ENCODE peak calls at places on chromosome 12, in six cellular contexts. E is mucosa of descending colon, Y is right cardiac atrium, M is K562, U is lung, D is ovary. C is an unnamed sample.

GRCh38 chr12:49547090-49547690 is 8.4 kb downstream of the KCNH3 start:
- DNase-seq in E (no peak), Y (no peak), M (no peak), U (no peak), D (no peak), C (no peak)

GRCh38 chr12:89513544-89513943 is 11.1 kb downstream of the GALNT4 start:
- DNase-seq in E (no peak), Y (no peak), M (no peak), U (no peak), D (no peak), C (no peak)

GRCh38 chr12:74322792-74323191 is 214.8 kb upstream of the ATXN7L3B start:
- DNase-seq in E (no peak), Y (no peak), M (no peak), U (no peak), D (no peak), C (no peak)

GRCh38 chr12:56922032-56922431 is 12.2 kb downstream of the SDR9C7 start:
- DNase-seq in E (no peak), Y (no peak), M (no peak), U (no peak), D (no peak), C (no peak)

GRCh38 chr12:104473374-104473983 is 16.7 kb downstream of the CHST11 start:
- DNase-seq in E (no peak), Y (no peak), M (no peak), U (no peak), D (no peak), C (no peak)

GRCh38 chr12:5556033-5556614 is 124.2 kb downstream of the NTF3 start:
- DNase-seq in E (peak; percentile 32), Y (no peak), M (peak; percentile 56), U (no peak), D (no peak), C (no peak)

GRCh38 chr12:47686645-47687240 is 19.1 kb downstream of the RPAP3 start:
- DNase-seq in E (no peak), Y (no peak), M (peak; percentile 22), U (no peak), D (no peak), C (peak; percentile 57)

GRCh38 chr12:67271976-67272375 is 2.8 kb downstream of the CAND1 start:
- DNase-seq in E (no peak), Y (no peak), M (no peak), U (no peak), D (no peak), C (no peak)

GRCh38 chr12:99093166-99093565 is 448.1 kb downstream of the APAF1 start:
- DNase-seq in E (no peak), Y (no peak), M (no peak), U (no peak), D (no peak), C (no peak)

GRCh38 chr12:88258396-88258795 is 116.3 kb downstream of the TMTC3 start:
- DNase-seq in E (no peak), Y (no peak), M (no peak), U (no peak), D (no peak), C (no peak)

GRCh38 chr12:14839262-14839661 is 4.1 kb downstream of the ART4 start:
- DNase-seq in E (no peak), Y (no peak), M (no peak), U (no peak), D (no peak), C (no peak)

GRCh38 chr12:112828534-112828933 is 37.0 kb downstream of the RPH3A start:
- DNase-seq in E (no peak), Y (no peak), M (no peak), U (no peak), D (no peak), C (no peak)

GRCh38 chr12:113230315-113231274 is 9.3 kb downstream of the TPCN1 start:
- DNase-seq in E (no peak), Y (no peak), M (no peak), U (no peak), D (no peak), C (peak; percentile 46)

GRCh38 chr12:3315201-3315661 is 175.8 kb upstream of the PRMT8 start:
- DNase-seq in E (peak; percentile 16), Y (peak; percentile 87), M (no peak), U (peak; percentile 45), D (peak; percentile 82), C (no peak)

GRCh38 chr12:75735853-75736252 is 224.4 kb upstream of the KRR1 start:
- DNase-seq in E (no peak), Y (no peak), M (no peak), U (no peak), D (no peak), C (no peak)

GRCh38 chr12:81644503-81644902 is 114.6 kb downstream of the PPFIA2 start:
- DNase-seq in E (peak; percentile 9), Y (no peak), M (no peak), U (no peak), D (no peak), C (peak; percentile 67)

GRCh38 chr12:45051490-45052105 is 699 bp upstream of the DBX2 start:
- DNase-seq in E (no peak), Y (no peak), M (no peak), U (no peak), D (no peak), C (no peak)

GRCh38 chr12:106254724-106255123 is 6.9 kb upstream of the CKAP4 start:
- DNase-seq in E (no peak), Y (no peak), M (no peak), U (no peak), D (no peak), C (peak; percentile 42)

GRCh38 chr12:111868676-111869588 is 26.9 kb downstream of the MAPKAPK5 start:
- DNase-seq in E (no peak), Y (no peak), M (no peak), U (no peak), D (no peak), C (no peak)

GRCh38 chr12:46519407-46519806 is 146.8 kb upstream of the SLC38A2 start:
- DNase-seq in E (no peak), Y (no peak), M (no peak), U (no peak), D (no peak), C (no peak)

GRCh38 chr12:53561590-53561953 is 54.3 kb upstream of the NPFF start:
- DNase-seq in E (no peak), Y (no peak), M (no peak), U (no peak), D (no peak), C (peak; percentile 88)

GRCh38 chr12:58745348-58746125 is 174.8 kb downstream of the LRIG3 start:
- DNase-seq in E (no peak), Y (no peak), M (no peak), U (no peak), D (no peak), C (no peak)

GRCh38 chr12:101570022-101570421 is 24.7 kb upstream of the MYBPC1 start:
- DNase-seq in E (peak; percentile 12), Y (no peak), M (no peak), U (no peak), D (no peak), C (peak; percentile 64)

GRCh38 chr12:111409403-111410228 is 3.9 kb downstream of the SH2B3 start:
- DNase-seq in E (no peak), Y (peak; percentile 91), M (peak; percentile 75), U (peak; percentile 44), D (peak; percentile 33), C (peak; percentile 90)

GRCh38 chr12:44502681-44503080 is 373.4 kb downstream of the NELL2 start:
- DNase-seq in E (no peak), Y (no peak), M (no peak), U (no peak), D (no peak), C (no peak)

GRCh38 chr12:26555139-26555538 is 277.9 kb downstream of the ITPR2 start:
- DNase-seq in E (no peak), Y (no peak), M (no peak), U (no peak), D (no peak), C (no peak)

GRCh38 chr12:66916189-66916588 is 237.3 kb upstream of the GRIP1 start:
- DNase-seq in E (no peak), Y (no peak), M (no peak), U (no peak), D (no peak), C (no peak)

DNA sequence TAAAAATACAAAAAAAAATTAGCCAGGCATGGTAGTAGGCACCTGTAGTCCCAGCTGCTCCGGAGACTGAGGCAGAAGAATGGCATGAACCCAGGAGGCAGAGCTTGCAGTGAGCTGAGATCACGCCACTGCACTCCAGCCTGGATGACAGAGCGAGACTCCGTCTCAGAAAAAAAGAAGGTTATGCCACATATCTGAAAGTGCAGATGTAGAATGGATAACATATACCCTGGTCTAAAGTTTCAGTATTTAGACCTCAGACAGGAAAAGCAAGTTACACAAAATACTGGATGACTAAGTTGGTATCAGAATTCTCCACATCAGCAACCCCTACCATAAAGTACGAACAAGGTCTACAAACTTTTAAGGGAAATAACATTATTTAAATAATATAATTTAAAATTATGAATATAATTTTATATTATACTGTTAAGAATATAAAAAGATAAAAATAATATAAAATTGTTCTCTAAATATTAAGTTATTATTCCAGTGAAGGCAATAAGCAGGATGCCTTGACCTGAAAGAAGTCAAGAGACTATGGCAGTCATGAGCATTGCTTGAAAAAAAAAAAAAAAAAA is 169.9 kb downstream of the CRADD start:
- DNase-seq in E (no peak), Y (no peak), M (no peak), U (no peak), D (no peak), C (no peak)
- H3K4me1 ChIP-seq in E (peaks cover 11% of the 10 kb centered on the region), Y (peaks cover 9% of the 10 kb centered on the region), M (peaks cover 4% of the 10 kb centered on the region), U (peaks cover 4% of the 10 kb centered on the region), D (peaks cover 2% of the 10 kb centered on the region), C (no peaks in the 10 kb centered on the region)

DNA sequence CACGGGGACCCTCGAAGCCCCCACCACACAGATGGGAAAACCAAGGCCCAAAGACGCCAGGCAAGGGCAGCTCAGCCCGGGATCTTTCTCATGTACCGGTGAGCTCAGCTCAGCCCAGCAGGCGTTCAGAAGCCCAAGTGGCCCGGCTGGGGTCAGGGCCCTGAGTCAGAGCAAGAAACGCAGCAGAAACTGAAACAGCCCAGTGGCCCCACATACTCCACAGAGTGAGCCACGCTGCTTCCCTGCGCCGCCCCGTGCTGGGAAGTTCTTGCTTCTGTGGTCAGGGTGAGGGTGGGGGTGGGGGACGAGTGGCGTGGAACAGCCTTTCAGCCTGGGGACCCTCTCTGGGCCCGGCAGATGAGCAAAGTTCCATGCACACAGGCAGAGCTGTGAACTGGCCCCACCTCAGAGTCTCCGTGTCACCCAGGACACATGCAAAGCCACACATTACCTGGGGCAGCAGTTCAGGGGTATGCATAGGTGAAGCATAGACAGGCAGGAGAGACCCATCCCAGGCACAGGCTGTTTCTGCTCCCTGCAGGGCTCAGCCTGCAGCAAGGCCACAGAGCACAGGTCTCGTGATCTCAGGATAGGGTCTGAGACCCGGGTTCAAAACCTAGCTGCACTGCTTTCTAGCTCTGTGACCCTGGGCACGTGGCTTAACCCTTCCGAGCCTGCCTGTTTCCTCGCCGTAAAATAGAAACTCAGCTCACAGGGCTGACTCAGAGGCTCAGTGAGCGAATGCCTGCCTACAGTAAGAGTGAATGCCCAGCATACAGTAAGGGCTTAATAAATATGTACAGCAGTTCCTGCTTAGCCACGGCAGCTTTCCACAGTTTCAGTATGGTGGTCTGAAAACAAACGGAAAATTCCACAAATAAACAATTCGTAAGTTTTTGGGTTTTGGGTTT is 21.6 kb downstream of the NCOR2 start:
- DNase-seq in E (peak; percentile 52), Y (peak; percentile 66), M (no peak), U (no peak), D (no peak), C (no peak)
- H3K4me1 ChIP-seq in E (peaks cover 53% of the 10 kb centered on the region), Y (peaks cover 34% of the 10 kb centered on the region), M (peaks cover 71% of the 10 kb centered on the region), U (peaks cover 44% of the 10 kb centered on the region), D (peaks cover 55% of the 10 kb centered on the region), C (peaks cover 48% of the 10 kb centered on the region)

GRCh38 chr12:55906056-55906455 is 21.6 kb downstream of the PYM1 start:
- DNase-seq in E (no peak), Y (no peak), M (no peak), U (no peak), D (no peak), C (peak; percentile 17)
- H3K4me1 ChIP-seq in E (no peaks in the 10 kb centered on the region), Y (peaks cover 1% of the 10 kb centered on the region), M (peaks cover 3% of the 10 kb centered on the region), U (no peaks in the 10 kb centered on the region), D (no peaks in the 10 kb centered on the region), C (peaks cover 5% of the 10 kb centered on the region)

GRCh38 chr12:109732321-109733305 is 19.0 kb downstream of the FAM222A start:
- DNase-seq in E (no peak), Y (peak; percentile 17), M (no peak), U (no peak), D (no peak), C (no peak)
- H3K4me1 ChIP-seq in E (no peaks in the 10 kb centered on the region), Y (peaks cover 3% of the 10 kb centered on the region), M (no peaks in the 10 kb centered on the region), U (no peaks in the 10 kb centered on the region), D (peaks cover 2% of the 10 kb centered on the region), C (peaks cover 8% of the 10 kb centered on the region)